ENCODE peak calls at places on chromosomes 6 and 20, in seven cellular contexts. R is uterus, V is IMR-90, W is esophagus squamous epithelium, N is K562, X is A549, P is heart left ventricle. S is an unnamed sample.

GRCh38 chr6:16420715-16421461 is 182.5 kb downstream of the GMPR start:
- DNase-seq in V (peak; percentile 83), W (no peak), N (no peak), P (no peak), X (no peak), R (no peak), S (no peak)

GRCh38 chr6:8172510-8172909 is 70.2 kb upstream of the EEF1E1 start:
- DNase-seq in W (no peak), N (no peak), P (no peak), R (no peak), V (no peak), X (no peak), S (no peak)

GRCh38 chr20:25057234-25058050 is 497 bp downstream of the ACSS1 start:
- DNase-seq in W (no peak), P (peak; percentile 90), X (peak; percentile 85), N (no peak), V (peak; percentile 19), R (peak; percentile 65), S (peak; percentile 71)

GRCh38 chr20:56566621-56567020 is 33.6 kb downstream of the FAM209B start:
- DNase-seq in N (peak; percentile 14), W (no peak), R (no peak), X (no peak), P (no peak), V (no peak), S (no peak)

GRCh38 chr20:51542033-51542893 is at the start of gene NFATC2:
- DNase-seq in V (no peak), N (peak; percentile 74), X (no peak), P (peak; percentile 79), W (no peak), R (no peak), S (peak; percentile 69)

GRCh38 chr6:128500017-128500416 is 20.4 kb downstream of the PTPRK start:
- DNase-seq in V (peak; percentile 24), W (no peak), R (no peak), X (no peak), P (no peak), N (no peak), S (no peak)

GRCh38 chr6:106163446-106163965 is 77.4 kb downstream of the PRDM1 start:
- DNase-seq in R (peak; percentile 18), V (peak; percentile 76), N (no peak), X (no peak), W (no peak), P (no peak), S (peak; percentile 42)

GRCh38 chr6:46781478-46782378 is 11.5 kb upstream of the MEP1A start:
- DNase-seq in X (peak; percentile 6), W (no peak), V (peak; percentile 50), R (peak; percentile 24), N (peak; percentile 69), P (no peak), S (peak; percentile 39)

GRCh38 chr6:153108320-153108719 is 22.8 kb downstream of the RGS17 start:
- DNase-seq in R (no peak), N (no peak), P (no peak), X (no peak), W (no peak), V (no peak), S (no peak)

GRCh38 chr20:56929606-56930005 is 300.5 kb downstream of the TFAP2C start:
- DNase-seq in P (no peak), R (no peak), N (no peak), V (no peak), W (no peak), X (no peak), S (no peak)

GRCh38 chr6:49558233-49558632 is 7.8 kb downstream of the C6orf141 start:
- DNase-seq in N (no peak), V (no peak), X (no peak), R (no peak), W (no peak), P (no peak), S (no peak)

GRCh38 chr6:143607959-143608358 is 69.8 kb upstream of the PHACTR2 start:
- DNase-seq in X (no peak), P (no peak), R (no peak), W (no peak), N (no peak), V (no peak), S (no peak)

GRCh38 chr20:58071500-58071804 is 157.0 kb downstream of the ANKRD60 start:
- DNase-seq in P (no peak), X (no peak), R (no peak), N (no peak), W (no peak), V (no peak), S (no peak)

GRCh38 chr6:7106752-7107577 is 796 bp upstream of the RREB1 start:
- DNase-seq in R (peak; percentile 32), W (no peak), P (peak; percentile 72), X (peak; percentile 45), N (peak; percentile 91), V (peak; percentile 16), S (peak; percentile 92)

GRCh38 chr20:20503788-20504528 is 136.1 kb downstream of the INSM1 start:
- DNase-seq in R (no peak), N (no peak), X (no peak), W (no peak), V (no peak), P (no peak), S (no peak)

GRCh38 chr20:35339007-35339406 is 46.8 kb upstream of the FAM83C start:
- DNase-seq in P (no peak), W (no peak), R (no peak), V (peak; percentile 99), N (no peak), X (no peak), S (peak; percentile 12)

GRCh38 chr6:83065511-83066192 is at the start of gene UBE3D:
- DNase-seq in X (peak; percentile 70), V (peak; percentile 75), P (peak; percentile 96), N (peak; percentile 93), W (peak; percentile 53), R (peak; percentile 87), S (peak; percentile 90)
- TF ChIP-seq POLR2A in X (peak; percentile 72), V (no peak), P (no peak), N (peak; percentile 86), W (peak; percentile 37), R (peak; percentile 39), S (peak; percentile 63)

GRCh38 chr20:32761417-32761830 is 761 bp upstream of the DNMT3B start:
- DNase-seq in W (no peak), X (no peak), R (no peak), N (no peak), V (no peak), P (no peak), S (no peak)

GRCh38 chr20:32762754-32763201 is 593 bp downstream of the DNMT3B start:
- DNase-seq in N (peak; percentile 48), R (no peak), P (peak; percentile 65), X (no peak), W (no peak), V (no peak), S (no peak)

GRCh38 chr20:32761831-32762753 is at the start of gene DNMT3B:
- DNase-seq in X (peak; percentile 85), V (peak; percentile 73), P (peak; percentile 90), N (peak; percentile 94), W (no peak), R (peak; percentile 73), S (peak; percentile 80)

GRCh38 chr20:32764000-32764960 is 2.1 kb downstream of the DNMT3B start:
- DNase-seq in X (no peak), W (no peak), V (no peak), R (no peak), N (peak; percentile 86), P (no peak), S (no peak)

GRCh38 chr20:32763202-32763999 is 1.2 kb downstream of the DNMT3B start:
- DNase-seq in X (no peak), W (no peak), R (no peak), P (no peak), V (no peak), N (peak; percentile 68), S (peak; percentile 28)
- TF ChIP-seq POLR2A in X (no peak), W (no peak), R (no peak), P (no peak), V (no peak), N (no peak), S (no peak)

DNA sequence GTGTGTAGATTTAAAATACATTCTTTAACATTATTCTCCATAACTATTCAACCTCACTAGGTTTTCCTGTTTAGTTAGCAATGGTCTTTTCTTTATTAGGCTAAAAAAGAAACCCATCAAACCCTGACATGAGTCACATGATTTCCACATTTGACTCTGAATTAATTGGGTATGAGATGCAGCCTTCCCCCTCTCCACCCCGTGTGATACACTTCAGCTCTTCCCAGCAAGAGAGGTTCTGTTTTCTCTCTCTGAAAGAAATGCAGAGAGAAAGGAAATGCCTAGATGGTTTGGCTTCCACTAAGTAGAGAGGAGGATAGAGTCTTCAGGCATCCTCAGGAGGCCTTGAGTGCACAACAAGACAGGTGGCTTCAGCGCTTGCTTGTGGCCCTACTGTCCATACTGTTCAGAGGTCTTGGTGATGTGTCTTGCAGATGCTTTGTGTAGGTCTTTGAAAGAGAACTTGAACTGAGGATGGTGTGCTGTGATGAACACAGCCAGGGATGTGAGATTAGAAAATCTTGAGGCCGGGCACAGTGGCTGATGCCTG is 17.3 kb downstream of the FARS2 start:
- DNase-seq in X (no peak), N (no peak), W (no peak), V (no peak), P (no peak), R (no peak), S (no peak)
- TF ChIP-seq POLR2A in X (no peak), N (no peak), W (no peak), V (no peak), P (no peak), R (no peak), S (no peak)

GRCh38 chr6:45377041-45377554 is 636 bp downstream of the SUPT3H start:
- DNase-seq in X (no peak), V (peak; percentile 16), W (peak; percentile 55), P (no peak), N (peak; percentile 55), R (no peak), S (no peak)

GRCh38 chr6:45377555-45378323 is at the start of gene SUPT3H:
- DNase-seq in N (peak; percentile 99), X (peak; percentile 47), V (peak; percentile 93), R (peak; percentile 93), P (peak; percentile 97), W (peak; percentile 55), S (peak; percentile 95)

GRCh38 chr6:45387236-45387635 is 9.5 kb upstream of the SUPT3H start:
- DNase-seq in V (peak; percentile 62), P (no peak), N (no peak), X (no peak), R (no peak), W (no peak), S (no peak)

GRCh38 chr6:45378324-45378926 is 691 bp upstream of the SUPT3H start:
- DNase-seq in X (peak; percentile 7), P (no peak), W (no peak), V (no peak), R (no peak), N (no peak), S (no peak)

GRCh38 chr6:45382391-45382790 is 4.7 kb upstream of the SUPT3H start:
- DNase-seq in R (no peak), V (no peak), N (no peak), X (no peak), P (no peak), W (no peak), S (no peak)
- TF ChIP-seq POLR2A in R (no peak), V (no peak), N (no peak), X (no peak), P (no peak), W (no peak), S (no peak)